ENCODE peak calls at places on chromosomes 4 and X, in four cellular contexts. I is MG63, J is hepatocyte, T is breast epithelium. S is an unnamed sample.

GRCh38 chr4:66574145-66574978 is 904.1 kb upstream of the EPHA5 start:
- DNase-seq in I (no peak), J (peak; percentile 22), T (no peak), S (no peak)

GRCh38 chr4:43132010-43132582 is 239.6 kb downstream of the GRXCR1 start:
- DNase-seq in I (peak; percentile 79), J (peak; percentile 85), T (no peak), S (peak; percentile 21)

GRCh38 chr4:93018243-93018642 is 714.5 kb downstream of the GRID2 start:
- DNase-seq in I (no peak), J (no peak), T (no peak), S (no peak)

GRCh38 chr4:3445111-3445820 is 3.5 kb downstream of the HGFAC start:
- DNase-seq in I (no peak), J (no peak), T (no peak), S (no peak)

GRCh38 chr4:83285022-83285387 is 407 bp upstream of the COQ2 start:
- DNase-seq in I (peak; percentile 3), J (peak; percentile 18), T (no peak), S (no peak)

GRCh38 chr4:26858947-26859401 is 1.7 kb upstream of the STIM2 start:
- DNase-seq in I (no peak), J (no peak), T (no peak), S (no peak)

GRCh38 chrX:13194291-13195103 is 125.4 kb downstream of the ATXN3L start:
- DNase-seq in I (no peak), J (no peak), T (no peak), S (no peak)

GRCh38 chr4:156473175-156473574 is 498.4 kb downstream of the PDGFC start:
- DNase-seq in I (no peak), J (no peak), T (no peak), S (no peak)

GRCh38 chr4:123350191-123350544 is 46.4 kb upstream of the SPRY1 start:
- DNase-seq in I (no peak), J (peak; percentile 82), T (no peak), S (peak; percentile 65)

GRCh38 chrX:124393659-124394058 is 47.3 kb downstream of the SH2D1A start:
- DNase-seq in I (no peak), J (no peak), T (no peak), S (no peak)

DNA sequence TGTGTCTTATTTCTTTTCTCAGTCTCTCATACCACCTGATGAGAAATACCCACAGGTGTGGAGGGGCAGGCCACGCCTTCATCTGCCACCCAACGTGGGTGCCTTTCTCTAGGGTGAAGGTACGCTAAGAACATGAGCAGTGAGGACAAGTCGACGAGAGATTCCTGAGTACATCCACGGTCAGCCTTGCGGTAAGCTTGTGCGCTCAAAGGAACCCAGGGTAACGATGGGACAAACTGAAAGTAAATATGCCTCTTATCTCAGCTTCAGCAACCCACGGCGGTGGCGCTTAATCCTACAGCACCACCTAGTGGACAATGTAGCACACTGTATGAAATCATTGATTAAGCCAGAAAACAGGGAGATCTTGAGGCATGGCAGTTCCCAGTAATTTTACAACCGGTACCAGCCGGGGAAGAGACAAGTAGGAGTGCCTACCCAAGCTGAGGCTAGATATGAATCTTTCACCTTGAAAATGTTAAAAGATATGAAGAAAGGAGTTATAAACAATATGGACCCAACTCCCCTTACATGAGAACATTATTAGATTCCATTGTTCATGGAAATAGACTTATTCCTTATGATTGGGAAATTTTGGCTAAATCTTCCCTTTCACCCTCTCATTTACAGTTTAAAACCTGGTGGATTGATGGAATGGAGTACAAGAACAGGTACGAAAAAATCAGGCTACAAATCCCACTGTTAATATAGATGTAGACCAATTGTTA is 63.0 kb downstream of the ZNF732 start:
- DNase-seq in I (no peak), J (peak; percentile 35), T (peak; percentile 53), S (peak; percentile 58)
- H3K4me3 ChIP-seq in I (no peak overlapping the region), J (no peak overlapping the region), T (peak overlapping the region; percentile 65), S (peak overlapping the region; percentile 46)

DNA sequence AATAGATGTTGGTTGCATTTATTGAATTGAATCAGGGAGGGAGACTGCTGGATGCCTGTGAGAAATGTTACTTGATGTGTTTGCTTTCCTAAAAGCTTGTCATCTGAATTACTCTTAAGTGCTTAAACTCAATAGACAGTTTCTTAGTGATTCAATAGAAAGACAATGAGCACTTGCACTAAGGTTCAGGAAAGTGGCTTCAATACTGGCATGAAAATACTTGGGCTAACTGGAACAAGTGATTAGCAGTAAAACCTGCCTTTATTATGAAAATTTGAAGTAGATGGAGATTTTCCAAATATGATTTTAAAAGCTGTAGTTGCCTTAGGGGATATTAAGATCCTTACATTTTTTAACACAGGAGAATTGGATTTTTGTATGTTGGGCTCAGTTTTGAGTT is 123.3 kb downstream of the RNF150 start:
- DNase-seq in I (no peak), J (no peak), T (no peak), S (no peak)
- H3K4me3 ChIP-seq in I (no peak overlapping the region), J (no peak overlapping the region), T (no peak overlapping the region), S (no peak overlapping the region)

GRCh38 chrX:31337332-31337731 is 265.5 kb upstream of the FTHL17 start:
- DNase-seq in I (no peak), J (no peak), T (no peak), S (no peak)
- H3K4me3 ChIP-seq in I (no peak overlapping the region), J (no peak overlapping the region), T (no peak overlapping the region), S (no peak overlapping the region)

GRCh38 chrX:31563792-31564191 is 492.0 kb upstream of the FTHL17 start:
- DNase-seq in I (no peak), J (no peak), T (no peak), S (no peak)
- H3K4me3 ChIP-seq in I (no peak overlapping the region), J (no peak overlapping the region), T (no peak overlapping the region), S (no peak overlapping the region)

GRCh38 chrX:105822138-105823091 is at the start of gene NRK:
- DNase-seq in I (no peak), J (peak; percentile 25), T (peak; percentile 45), S (no peak)

GRCh38 chrX:105820247-105820646 is 2.1 kb upstream of the NRK start:
- DNase-seq in I (no peak), J (no peak), T (no peak), S (no peak)

GRCh38 chrX:105816517-105816916 is 5.8 kb upstream of the NRK start:
- DNase-seq in I (no peak), J (no peak), T (no peak), S (no peak)

GRCh38 chrX:105823092-105823454 is 734 bp downstream of the NRK start:
- DNase-seq in I (no peak), J (no peak), T (no peak), S (no peak)

GRCh38 chrX:105821471-105822081 is 763 bp upstream of the NRK start:
- DNase-seq in I (no peak), J (peak; percentile 38), T (peak; percentile 46), S (no peak)
- H3K4me3 ChIP-seq in I (no peak overlapping the region), J (peak overlapping the region; percentile 52), T (peak overlapping the region; percentile 60), S (no peak overlapping the region)

GRCh38 chr4:40193578-40193977 is 3.3 kb upstream of the RHOH start:
- DNase-seq in I (no peak), J (no peak), T (no peak), S (no peak)

GRCh38 chr4:40190880-40191815 is 5.7 kb upstream of the RHOH start:
- DNase-seq in I (no peak), J (peak; percentile 19), T (no peak), S (peak; percentile 96)

GRCh38 chr4:40193018-40193571 is 3.7 kb upstream of the RHOH start:
- DNase-seq in I (no peak), J (peak; percentile 32), T (peak; percentile 74), S (peak; percentile 27)

GRCh38 chr4:40190465-40190864 is 6.4 kb upstream of the RHOH start:
- DNase-seq in I (no peak), J (no peak), T (no peak), S (peak; percentile 14)

GRCh38 chr4:40192286-40193017 is 4.4 kb upstream of the RHOH start:
- DNase-seq in I (no peak), J (no peak), T (no peak), S (no peak)
- H3K4me3 ChIP-seq in I (no peak overlapping the region), J (no peak overlapping the region), T (peak overlapping the region; percentile 29), S (peak overlapping the region; percentile 19)